ENCODE peak calls at places on chromosomes 2 and 18, in nine cellular contexts. V is sigmoid colon, B is H54, Y is esophagus muscularis mucosa, Q is right lobe of liver, X is ovary, F is prostate gland, S is A549, O is Peyer's patch. T is an unnamed sample.

GRCh38 chr18:68428026-68428425 is 286.9 kb downstream of the TMX3 start:
- DNase-seq in V (no peak), B (no peak), Y (no peak), Q (no peak), X (no peak), F (no peak), S (no peak), O (no peak), T (no peak)

GRCh38 chr2:240836781-240837467 is 16.9 kb upstream of the KIF1A start:
- DNase-seq in V (peak), B (peak), Y (no peak), Q (no peak), X (peak), F (no peak), S (no peak), O (no peak), T (no peak)

GRCh38 chr2:19287324-19287723 is 71.1 kb downstream of the OSR1 start:
- DNase-seq in V (no peak), B (no peak), Y (peak), Q (no peak), X (no peak), F (no peak), S (no peak), O (no peak), T (no peak)

GRCh38 chr2:134307334-134307733 is 53.5 kb downstream of the MGAT5 start:
- DNase-seq in V (no peak), B (no peak), Y (no peak), Q (no peak), X (no peak), F (no peak), S (no peak), O (no peak), T (no peak)

GRCh38 chr18:79687806-79688205 is 8.2 kb downstream of the CTDP1 start:
- DNase-seq in V (no peak), B (peak), Y (no peak), Q (no peak), X (no peak), F (no peak), S (no peak), O (peak), T (no peak)

GRCh38 chr2:1459727-1460126 is 46.5 kb downstream of the TPO start:
- DNase-seq in V (no peak), B (no peak), Y (no peak), Q (no peak), X (no peak), F (no peak), S (no peak), O (no peak), T (no peak)

GRCh38 chr2:72236445-72237067 is 88.9 kb upstream of the CYP26B1 start:
- DNase-seq in V (no peak), B (peak), Y (no peak), Q (no peak), X (no peak), F (no peak), S (no peak), O (no peak), T (no peak)

GRCh38 chr2:240134956-240135520 is 1.1 kb downstream of the COPS9 start:
- DNase-seq in V (no peak), B (no peak), Y (no peak), Q (no peak), X (peak), F (no peak), S (no peak), O (no peak), T (no peak)

GRCh38 chr18:55500316-55501086 is 87.5 kb downstream of the TCF4 start:
- DNase-seq in V (no peak), B (no peak), Y (no peak), Q (no peak), X (no peak), F (no peak), S (no peak), O (no peak), T (no peak)

GRCh38 chr2:156338578-156338977 is 6.1 kb upstream of the NR4A2 start:
- DNase-seq in V (no peak), B (no peak), Y (no peak), Q (no peak), X (no peak), F (no peak), S (no peak), O (no peak), T (no peak)

GRCh38 chr2:152925540-152926448 is 207.4 kb downstream of the ARL6IP6 start:
- DNase-seq in V (peak), B (peak), Y (no peak), Q (peak), X (peak), F (peak), S (peak), O (peak), T (peak)

GRCh38 chr2:120237491-120237902 is 14.3 kb upstream of the TMEM185B start:
- DNase-seq in V (no peak), B (peak), Y (no peak), Q (no peak), X (no peak), F (no peak), S (peak), O (no peak), T (peak)

GRCh38 chr2:105761931-105762515 is 17.3 kb downstream of the NCK2 start:
- DNase-seq in V (no peak), B (no peak), Y (no peak), Q (no peak), X (no peak), F (no peak), S (no peak), O (peak), T (no peak)

GRCh38 chr2:20599861-20600461 is 50.9 kb downstream of the HS1BP3 start:
- DNase-seq in V (peak), B (no peak), Y (no peak), Q (peak), X (peak), F (no peak), S (no peak), O (peak), T (peak)

GRCh38 chr2:169230204-169230603 is 132.1 kb downstream of the LRP2 start:
- DNase-seq in V (no peak), B (no peak), Y (no peak), Q (no peak), X (no peak), F (no peak), S (no peak), O (no peak), T (no peak)

GRCh38 chr2:200406379-200406778 is 99.9 kb downstream of the SPATS2L start:
- DNase-seq in V (no peak), B (no peak), Y (no peak), Q (no peak), X (no peak), F (no peak), S (no peak), O (no peak), T (no peak)

GRCh38 chr2:16320716-16321115 is 344.9 kb downstream of the CYRIA start:
- DNase-seq in V (no peak), B (no peak), Y (no peak), Q (no peak), X (no peak), F (no peak), S (no peak), O (no peak), T (no peak)

GRCh38 chr2:9668686-9669338 is 38.0 kb upstream of the YWHAQ start:
- DNase-seq in V (no peak), B (no peak), Y (no peak), Q (no peak), X (no peak), F (peak), S (no peak), O (no peak), T (peak)

GRCh38 chr2:172480301-172481218 is 53.2 kb downstream of the ITGA6 start:
- DNase-seq in V (no peak), B (no peak), Y (no peak), Q (no peak), X (peak), F (no peak), S (no peak), O (no peak), T (no peak)

GRCh38 chr2:134988994-134989605 is 58.1 kb downstream of the MAP3K19 start:
- DNase-seq in V (no peak), B (peak), Y (no peak), Q (no peak), X (no peak), F (no peak), S (peak), O (no peak), T (no peak)

GRCh38 chr18:59928201-59928600 is 28.4 kb downstream of the PMAIP1 start:
- DNase-seq in V (no peak), B (no peak), Y (no peak), Q (no peak), X (no peak), F (no peak), S (no peak), O (no peak), T (no peak)

GRCh38 chr2:171141320-171141719 is 19.4 kb downstream of the TLK1 start:
- DNase-seq in V (no peak), B (no peak), Y (no peak), Q (no peak), X (no peak), F (no peak), S (no peak), O (no peak), T (no peak)

GRCh38 chr2:242034996-242035814 is 165.7 kb downstream of the RTP5 start:
- DNase-seq in V (peak), B (no peak), Y (no peak), Q (no peak), X (peak), F (no peak), S (no peak), O (peak), T (peak)

GRCh38 chr18:65439184-65439583 is 311.6 kb upstream of the CDH7 start:
- DNase-seq in V (no peak), B (no peak), Y (no peak), Q (no peak), X (no peak), F (no peak), S (no peak), O (no peak), T (no peak)

GRCh38 chr2:111897924-111898702 is at the start of gene MERTK:
- DNase-seq in V (peak), B (peak), Y (peak), Q (peak), X (peak), F (peak), S (peak), O (peak), T (peak)

GRCh38 chr2:155840661-155841060 is 491.9 kb downstream of the NR4A2 start:
- DNase-seq in V (no peak), B (no peak), Y (no peak), Q (no peak), X (no peak), F (no peak), S (no peak), O (no peak), T (no peak)

GRCh38 chr2:120586507-120587283 is 149.0 kb upstream of the GLI2 start:
- DNase-seq in V (no peak), B (no peak), Y (no peak), Q (peak), X (no peak), F (no peak), S (no peak), O (no peak), T (peak)

GRCh38 chr2:150154308-150154797 is 333.1 kb downstream of the RND3 start:
- DNase-seq in V (no peak), B (no peak), Y (no peak), Q (no peak), X (no peak), F (no peak), S (no peak), O (no peak), T (no peak)

GRCh38 chr18:78642561-78643398 is 336.8 kb upstream of the SALL3 start:
- DNase-seq in V (no peak), B (no peak), Y (no peak), Q (no peak), X (no peak), F (no peak), S (no peak), O (no peak), T (no peak)

GRCh38 chr2:226791487-226792081 is 8.0 kb downstream of the IRS1 start:
- DNase-seq in V (peak), B (peak), Y (no peak), Q (peak), X (peak), F (peak), S (peak), O (peak), T (peak)

GRCh38 chr2:1701020-1701419 is 43.3 kb downstream of the PXDN start:
- DNase-seq in V (peak), B (no peak), Y (no peak), Q (no peak), X (no peak), F (no peak), S (no peak), O (no peak), T (no peak)

GRCh38 chr18:31611511-31611910 is 19.8 kb downstream of the TTR start:
- DNase-seq in V (no peak), B (no peak), Y (peak), Q (no peak), X (no peak), F (no peak), S (no peak), O (no peak), T (no peak)

GRCh38 chr18:49901862-49902340 is 88.6 kb upstream of the ACAA2 start:
- DNase-seq in V (no peak), B (no peak), Y (no peak), Q (no peak), X (no peak), F (no peak), S (no peak), O (no peak), T (no peak)
- TF ChIP-seq POLR2A in V (no peak), B (no peak), Y (no peak), Q (no peak), X (no peak), F (no peak), S (no peak), O (no peak), T (no peak)

GRCh38 chr2:233455006-233455405 is 100.7 kb downstream of the DGKD start:
- DNase-seq in V (peak), B (no peak), Y (no peak), Q (peak), X (no peak), F (no peak), S (no peak), O (no peak), T (no peak)

GRCh38 chr2:233456934-233457333 is 102.6 kb downstream of the DGKD start:
- DNase-seq in V (no peak), B (no peak), Y (no peak), Q (peak), X (no peak), F (no peak), S (no peak), O (no peak), T (no peak)

GRCh38 chr2:233456111-233456510 is 101.8 kb downstream of the DGKD start:
- DNase-seq in V (peak), B (no peak), Y (no peak), Q (peak), X (no peak), F (no peak), S (no peak), O (no peak), T (no peak)

GRCh38 chr2:233453916-233454315 is 99.6 kb downstream of the DGKD start:
- DNase-seq in V (no peak), B (no peak), Y (no peak), Q (peak), X (no peak), F (no peak), S (no peak), O (no peak), T (no peak)

DNA sequence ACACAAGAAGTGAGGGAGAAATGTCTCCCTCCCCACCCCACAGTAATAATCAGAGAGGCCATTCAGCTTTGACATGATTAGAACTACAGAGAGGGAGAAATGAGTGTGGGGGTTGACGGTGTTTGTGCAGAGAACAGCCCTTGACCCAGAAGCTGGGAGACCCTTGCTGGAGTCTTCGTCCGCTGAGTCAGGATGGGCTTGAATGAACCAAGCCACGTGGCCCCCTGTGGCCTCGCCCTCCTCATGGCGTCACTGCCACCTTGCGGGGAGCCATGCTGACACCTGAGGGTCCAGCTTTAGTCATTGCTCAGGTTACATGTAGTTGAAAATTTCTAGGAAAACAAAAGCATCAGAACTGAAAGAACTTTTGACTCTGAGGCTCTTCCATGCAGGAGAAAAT is 101.2 kb downstream of the DGKD start:
- DNase-seq in V (peak), B (no peak), Y (no peak), Q (peak), X (no peak), F (no peak), S (no peak), O (no peak), T (no peak)
- TF ChIP-seq POLR2A in V (no peak), B (no peak), Y (no peak), Q (no peak), X (no peak), F (no peak), S (no peak), O (no peak), T (no peak)

GRCh38 chr2:121768143-121768755 is 12.8 kb downstream of the TSN start:
- DNase-seq in V (no peak), B (no peak), Y (no peak), Q (no peak), X (no peak), F (no peak), S (no peak), O (no peak), T (no peak)
- TF ChIP-seq POLR2A in V (no peak), B (no peak), Y (no peak), Q (no peak), X (no peak), F (no peak), S (no peak), O (no peak), T (no peak)

DNA sequence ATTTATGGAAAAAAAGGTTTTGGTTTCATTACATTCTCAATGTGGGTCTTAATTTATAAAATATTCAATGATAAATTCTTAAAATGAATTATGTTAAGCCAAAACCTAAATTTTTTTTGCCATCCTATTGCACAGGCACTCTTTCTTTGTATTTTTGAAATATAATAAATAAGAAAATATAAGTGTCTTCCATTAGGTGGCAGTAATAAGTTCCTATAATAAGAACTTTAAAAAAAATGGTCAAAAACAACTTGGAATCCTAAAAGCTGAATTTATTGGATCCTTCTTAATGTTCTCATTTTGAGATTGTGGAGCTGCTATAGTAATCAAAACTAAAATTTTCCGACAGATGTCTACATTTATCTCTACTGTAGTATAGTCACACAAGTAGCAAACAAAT is 5.7 kb downstream of the CALCRL start:
- DNase-seq in V (no peak), B (no peak), Y (no peak), Q (no peak), X (no peak), F (no peak), S (no peak), O (no peak), T (no peak)
- TF ChIP-seq POLR2A in V (no peak), B (no peak), Y (no peak), Q (no peak), X (no peak), F (no peak), S (no peak), O (no peak), T (no peak)

DNA sequence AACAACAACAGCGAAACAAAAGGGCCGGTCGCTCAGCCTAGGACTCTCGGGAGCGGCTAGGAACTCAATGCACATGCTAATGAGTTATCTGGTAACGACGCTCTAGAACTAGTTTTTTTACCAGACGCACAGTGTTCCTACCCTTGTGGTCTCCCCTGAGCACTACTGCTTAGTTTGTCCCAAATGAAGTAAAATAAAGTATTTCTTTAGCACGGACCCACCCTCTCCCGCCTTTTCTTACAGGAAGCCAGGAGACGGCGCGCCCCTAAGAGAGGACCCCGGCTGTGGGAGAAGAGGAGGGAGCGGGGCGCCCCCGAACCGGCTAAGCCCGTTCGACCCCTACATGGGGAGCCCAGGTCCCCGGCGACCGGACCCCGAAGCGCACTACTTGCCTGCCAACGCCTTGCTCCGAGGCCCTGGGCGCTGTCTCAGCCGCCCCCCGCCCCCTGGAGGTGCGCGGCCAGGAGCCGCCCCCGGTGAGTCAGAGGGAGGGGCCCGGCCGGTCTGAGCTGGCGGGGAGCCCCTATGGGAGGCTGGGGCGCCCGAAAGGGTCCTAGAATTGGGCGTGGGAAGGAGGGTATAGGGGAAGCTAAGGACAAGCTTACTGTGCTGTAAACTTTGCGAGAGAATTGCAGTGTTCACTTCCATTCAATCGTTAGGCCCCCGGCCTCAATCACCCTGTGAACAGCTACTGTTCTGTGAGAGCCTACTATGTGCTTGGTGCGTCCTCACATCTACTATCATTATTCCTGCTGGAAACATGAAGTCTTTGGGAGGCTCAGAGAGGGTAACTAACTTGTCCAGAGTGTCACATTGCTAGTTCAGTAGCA is 3.6 kb upstream of the CAPG start:
- DNase-seq in V (no peak), B (peak), Y (no peak), Q (no peak), X (peak), F (peak), S (no peak), O (peak), T (peak)
- TF ChIP-seq POLR2A in V (peak), B (no peak), Y (no peak), Q (no peak), X (no peak), F (peak), S (no peak), O (peak), T (no peak)

DNA sequence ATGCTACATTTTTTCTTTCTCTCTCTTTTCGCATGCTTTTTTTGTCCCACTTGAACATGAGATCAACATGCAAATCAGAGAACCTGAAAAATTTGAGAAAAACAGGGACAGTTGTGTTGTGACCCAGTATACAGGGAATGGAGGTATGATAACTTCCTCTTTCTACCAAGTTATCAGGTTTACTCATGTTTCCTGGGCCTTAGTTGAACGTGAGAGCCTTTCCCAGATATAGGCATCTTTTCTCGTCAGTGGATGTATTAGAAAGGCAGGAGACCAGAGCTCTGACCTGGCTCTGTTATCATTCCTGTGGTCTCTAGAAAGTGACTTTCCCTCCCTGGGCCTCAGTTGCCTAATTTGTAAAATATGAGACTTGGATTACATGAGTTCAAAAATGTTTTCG is 30.1 kb upstream of the FAM117B start:
- DNase-seq in V (no peak), B (no peak), Y (no peak), Q (no peak), X (no peak), F (no peak), S (no peak), O (no peak), T (no peak)
- TF ChIP-seq POLR2A in V (no peak), B (no peak), Y (no peak), Q (no peak), X (no peak), F (no peak), S (no peak), O (no peak), T (no peak)

T was measured in stomach.